ENCODE peak calls at places on chromosomes 2 and 18, in seven cellular contexts. Q is HepG2, J is HCT116, Z is GM23338, K is Panc1, W is GM12878, F is upper lobe of left lung. G is an unnamed sample.

GRCh38 chr2:54916637-54917036 is 133.6 kb downstream of the RTN4 start:
- ATAC-seq in Q (no peak), J (no peak), Z (no peak), K (no peak), W (no peak), F (no peak), G (no peak)

GRCh38 chr2:129301431-129301913 is 678.0 kb upstream of the RAB6C start:
- ATAC-seq in Q (no peak), J (no peak), Z (no peak), K (no peak), W (peak; percentile 22), F (peak; percentile 34), G (peak; percentile 90)

GRCh38 chr2:189164732-189165131 is 14.8 kb downstream of the COL5A2 start:
- ATAC-seq in Q (no peak), J (no peak), Z (no peak), K (peak; percentile 58), W (no peak), F (peak; percentile 69), G (peak; percentile 57)

GRCh38 chr2:105502625-105503334 is 103.9 kb upstream of the FHL2 start:
- ATAC-seq in Q (no peak), J (no peak), Z (peak; percentile 42), K (no peak), W (no peak), F (no peak), G (no peak)

GRCh38 chr18:39497819-39498218 is 1932.2 kb upstream of the CELF4 start:
- ATAC-seq in Q (no peak), J (no peak), Z (no peak), K (no peak), W (no peak), F (no peak), G (no peak)

GRCh38 chr2:146853741-146854444 is 990.9 kb upstream of the ACVR2A start:
- ATAC-seq in Q (no peak), J (no peak), Z (peak; percentile 54), K (no peak), W (no peak), F (no peak), G (no peak)

GRCh38 chr18:23779696-23780303 is 90.5 kb downstream of the LAMA3 start:
- ATAC-seq in Q (peak; percentile 91), J (peak; percentile 94), Z (peak; percentile 50), K (peak; percentile 56), W (peak; percentile 59), F (peak; percentile 53), G (peak; percentile 74)

GRCh38 chr2:80489718-80490117 is 185.2 kb upstream of the LRRTM1 start:
- ATAC-seq in Q (no peak), J (no peak), Z (no peak), K (no peak), W (no peak), F (no peak), G (no peak)

GRCh38 chr2:210035679-210036078 is 33.2 kb downstream of the RPE start:
- ATAC-seq in Q (no peak), J (no peak), Z (no peak), K (no peak), W (no peak), F (no peak), G (no peak)

GRCh38 chr2:82282111-82282882 is 1977.7 kb upstream of the LRRTM1 start:
- ATAC-seq in Q (peak; percentile 85), J (peak; percentile 74), Z (peak; percentile 96), K (no peak), W (peak; percentile 62), F (no peak), G (no peak)

GRCh38 chr2:110153416-110153815 is 37.8 kb upstream of the MALL start:
- ATAC-seq in Q (no peak), J (no peak), Z (no peak), K (no peak), W (no peak), F (no peak), G (no peak)

GRCh38 chr2:54550523-54550922 is 94.4 kb downstream of the SPTBN1 start:
- ATAC-seq in Q (no peak), J (no peak), Z (peak; percentile 46), K (no peak), W (no peak), F (no peak), G (no peak)

GRCh38 chr2:218858671-218859555 is 692 bp upstream of the WNT6 start:
- ATAC-seq in Q (no peak), J (no peak), Z (peak; percentile 1), K (no peak), W (no peak), F (no peak), G (no peak)

GRCh38 chr2:218857371-218858137 is 2.1 kb upstream of the WNT6 start:
- ATAC-seq in Q (no peak), J (no peak), Z (no peak), K (peak; percentile 42), W (no peak), F (no peak), G (no peak)

GRCh38 chr2:218859556-218859993 is at the start of gene WNT6:
- ATAC-seq in Q (peak; percentile 4), J (peak; percentile 53), Z (peak; percentile 1), K (peak; percentile 54), W (no peak), F (peak; percentile 33), G (peak; percentile 48)

GRCh38 chr2:218856896-218857243 is 2.7 kb upstream of the WNT6 start:
- ATAC-seq in Q (no peak), J (no peak), Z (no peak), K (no peak), W (no peak), F (no peak), G (no peak)

GRCh38 chr2:218858138-218858445 is 1.5 kb upstream of the WNT6 start:
- ATAC-seq in Q (no peak), J (no peak), Z (no peak), K (peak; percentile 23), W (no peak), F (no peak), G (no peak)
- H3K27me3 ChIP-seq in Q (peaks cover 89% of the 10 kb centered on the region), J (peaks cover 13% of the 10 kb centered on the region), Z (peaks cover 97% of the 10 kb centered on the region), K (peaks cover 10% of the 10 kb centered on the region), W (peaks cover 38% of the 10 kb centered on the region), F (peaks cover 12% of the 10 kb centered on the region), G (peaks cover 97% of the 10 kb centered on the region)

GRCh38 chr2:100773538-100773937 is 46.4 kb upstream of the NPAS2 start:
- ATAC-seq in Q (no peak), J (no peak), Z (no peak), K (no peak), W (no peak), F (no peak), G (no peak)

GRCh38 chr2:100767810-100768806 is 51.8 kb upstream of the NPAS2 start:
- ATAC-seq in Q (peak; percentile 98), J (no peak), Z (no peak), K (peak; percentile 53), W (no peak), F (no peak), G (no peak)

GRCh38 chr2:100766806-100767205 is 53.1 kb upstream of the NPAS2 start:
- ATAC-seq in Q (no peak), J (no peak), Z (no peak), K (peak; percentile 59), W (no peak), F (no peak), G (no peak)

GRCh38 chr2:100767224-100767653 is 52.7 kb upstream of the NPAS2 start:
- ATAC-seq in Q (no peak), J (peak; percentile 72), Z (no peak), K (peak; percentile 94), W (no peak), F (no peak), G (no peak)

GRCh38 chr2:100771125-100771524 is 48.8 kb upstream of the NPAS2 start:
- ATAC-seq in Q (no peak), J (no peak), Z (no peak), K (no peak), W (no peak), F (no peak), G (no peak)
- TF ChIP-seq POLR2AphosphoS5 in Q (no peak), J (no peak), Z (no peak), K (no peak), W (no peak), F (no peak), G (no peak)

GRCh38 chr2:16200791-16201190 is 260.4 kb downstream of the MYCN start:
- ATAC-seq in Q (no peak), J (no peak), Z (no peak), K (no peak), W (no peak), F (no peak), G (no peak)

GRCh38 chr2:16202643-16203020 is 262.3 kb downstream of the MYCN start:
- ATAC-seq in Q (no peak), J (no peak), Z (no peak), K (no peak), W (no peak), F (no peak), G (no peak)

GRCh38 chr2:16203691-16204090 is 263.3 kb downstream of the MYCN start:
- ATAC-seq in Q (no peak), J (no peak), Z (no peak), K (no peak), W (no peak), F (no peak), G (no peak)

GRCh38 chr2:16203069-16203468 is 262.7 kb downstream of the MYCN start:
- ATAC-seq in Q (no peak), J (no peak), Z (no peak), K (no peak), W (no peak), F (no peak), G (no peak)

GRCh38 chr2:16201876-16202642 is 261.7 kb downstream of the MYCN start:
- ATAC-seq in Q (no peak), J (no peak), Z (no peak), K (no peak), W (no peak), F (no peak), G (no peak)
- TF ChIP-seq CTCF in Q (no peak), J (no peak), Z (no peak), K (no peak), W (no peak), F (no peak), G (no peak)

GRCh38 chr2:44946681-44947360 is 5.3 kb downstream of the SIX3 start:
- ATAC-seq in Q (no peak), J (no peak), Z (no peak), K (no peak), W (no peak), F (no peak), G (no peak)
- H3K27me3 ChIP-seq in Q (peaks cover 93% of the 10 kb centered on the region), J (no peaks in the 10 kb centered on the region), Z (peaks cover 100% of the 10 kb centered on the region), K (no peaks in the 10 kb centered on the region), W (peaks cover 21% of the 10 kb centered on the region), F (peaks cover 15% of the 10 kb centered on the region), G (peaks cover 100% of the 10 kb centered on the region)

DNA sequence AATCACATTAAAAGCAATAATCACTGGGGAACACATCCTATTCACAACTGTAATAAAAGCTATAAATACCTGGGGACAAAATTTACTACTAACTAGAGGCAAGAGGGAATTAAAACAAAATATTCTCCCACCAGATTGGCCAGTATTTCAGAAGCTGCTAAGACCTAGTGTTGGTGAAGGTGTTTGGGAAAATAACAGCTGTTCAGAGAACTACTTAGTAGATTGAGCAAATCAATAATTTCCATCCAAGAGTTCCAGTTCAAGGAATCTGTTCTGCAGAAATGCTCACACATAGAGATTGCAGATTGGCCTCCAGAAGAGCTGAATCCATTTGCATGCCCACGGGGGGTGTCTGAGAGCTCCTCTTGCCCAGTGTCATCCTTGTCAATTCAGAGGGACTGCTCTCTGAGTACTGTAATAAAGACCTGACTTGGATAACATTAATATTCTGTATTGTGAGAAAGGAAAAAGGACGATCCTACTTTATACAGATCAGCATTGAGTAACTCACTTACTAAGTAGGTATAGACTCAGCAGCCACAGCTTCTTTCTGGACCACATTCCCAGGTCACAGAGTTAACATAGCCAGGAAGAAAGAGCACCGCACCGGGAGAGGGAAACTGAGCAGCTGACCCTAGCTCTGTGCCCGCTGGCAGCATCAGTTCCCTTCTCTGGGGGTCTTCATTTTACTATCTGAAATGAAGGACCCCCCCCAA is 5.6 kb downstream of the TUBB6 start:
- ATAC-seq in Q (no peak), J (no peak), Z (peak; percentile 22), K (no peak), W (no peak), F (no peak), G (no peak)
- TF ChIP-seq POLR2AphosphoS5 in Q (no peak), J (no peak), Z (no peak), K (no peak), W (no peak), F (no peak), G (no peak)

G was measured in gastroesophageal sphincter.